ENCODE peak calls at places on chromosome 16, in eight cellular contexts. One of them, this sample, is unnamed.
A peak's percentile ranks its signal among the peaks of the same experiment; 100 is the strongest.

GRCh38 chr16:81457326-81458133 is 12.9 kb downstream of the CMIP start:
- DNase-seq in BJ: peak; percentile 15
- DNase-seq in psoas muscle: peak; percentile 18
- DNase-seq in immature natural killer cell: no peak
- DNase-seq in colonic mucosa: no peak
- DNase-seq in heart right ventricle: no peak
- DNase-seq in mucosa of gallbladder: no peak
- DNase-seq in GM18507: no peak
- DNase-seq in this sample: no peak

GRCh38 chr16:19522369-19523159 is 666 bp upstream of the GDE1 start:
- DNase-seq in BJ: no peak
- DNase-seq in psoas muscle: no peak
- DNase-seq in immature natural killer cell: no peak
- DNase-seq in colonic mucosa: no peak
- DNase-seq in heart right ventricle: no peak
- DNase-seq in mucosa of gallbladder: no peak
- DNase-seq in GM18507: no peak
- DNase-seq in this sample: no peak

GRCh38 chr16:56450275-56450889 is 750 bp downstream of the NUDT21 start:
- DNase-seq in BJ: no peak
- DNase-seq in psoas muscle: no peak
- DNase-seq in immature natural killer cell: no peak
- DNase-seq in colonic mucosa: no peak
- DNase-seq in heart right ventricle: no peak
- DNase-seq in mucosa of gallbladder: no peak
- DNase-seq in GM18507: no peak
- DNase-seq in this sample: no peak

GRCh38 chr16:57623251-57624043 is 5.0 kb upstream of the ADGRG1 start:
- DNase-seq in BJ: no peak
- DNase-seq in psoas muscle: no peak
- DNase-seq in immature natural killer cell: no peak
- DNase-seq in colonic mucosa: peak; percentile 73
- DNase-seq in heart right ventricle: no peak
- DNase-seq in mucosa of gallbladder: peak; percentile 58
- DNase-seq in GM18507: no peak
- DNase-seq in this sample: no peak

GRCh38 chr16:10878644-10879498 is 1.9 kb downstream of the CIITA start:
- DNase-seq in BJ: no peak
- DNase-seq in psoas muscle: peak; percentile 51
- DNase-seq in immature natural killer cell: peak; percentile 55
- DNase-seq in colonic mucosa: peak; percentile 67
- DNase-seq in heart right ventricle: no peak
- DNase-seq in mucosa of gallbladder: peak; percentile 51
- DNase-seq in GM18507: no peak
- DNase-seq in this sample: no peak

GRCh38 chr16:24701521-24701951 is 27.9 kb upstream of the TNRC6A start:
- DNase-seq in BJ: peak; percentile 49
- DNase-seq in psoas muscle: no peak
- DNase-seq in immature natural killer cell: no peak
- DNase-seq in colonic mucosa: no peak
- DNase-seq in heart right ventricle: no peak
- DNase-seq in mucosa of gallbladder: no peak
- DNase-seq in GM18507: no peak
- DNase-seq in this sample: no peak

GRCh38 chr16:5323284-5323683 is 225.7 kb upstream of the EEF2KMT start:
- DNase-seq in BJ: no peak
- DNase-seq in psoas muscle: no peak
- DNase-seq in immature natural killer cell: no peak
- DNase-seq in colonic mucosa: no peak
- DNase-seq in heart right ventricle: no peak
- DNase-seq in mucosa of gallbladder: no peak
- DNase-seq in GM18507: no peak
- DNase-seq in this sample: no peak

GRCh38 chr16:24988593-24989338 is 26.4 kb downstream of the ARHGAP17 start:
- DNase-seq in BJ: peak; percentile 10
- DNase-seq in psoas muscle: no peak
- DNase-seq in immature natural killer cell: no peak
- DNase-seq in colonic mucosa: peak; percentile 86
- DNase-seq in heart right ventricle: peak; percentile 59
- DNase-seq in mucosa of gallbladder: peak; percentile 47
- DNase-seq in GM18507: no peak
- DNase-seq in this sample: no peak

GRCh38 chr16:22659933-22660332 is 149.2 kb downstream of the NPIPB5 start:
- DNase-seq in BJ: no peak
- DNase-seq in psoas muscle: no peak
- DNase-seq in immature natural killer cell: no peak
- DNase-seq in colonic mucosa: peak; percentile 43
- DNase-seq in heart right ventricle: no peak
- DNase-seq in mucosa of gallbladder: no peak
- DNase-seq in GM18507: no peak
- DNase-seq in this sample: no peak

GRCh38 chr16:57530104-57530522 is 6.3 kb downstream of the CCDC102A start:
- DNase-seq in BJ: no peak
- DNase-seq in psoas muscle: no peak
- DNase-seq in immature natural killer cell: peak; percentile 86
- DNase-seq in colonic mucosa: peak; percentile 49
- DNase-seq in heart right ventricle: no peak
- DNase-seq in mucosa of gallbladder: peak; percentile 58
- DNase-seq in GM18507: no peak
- DNase-seq in this sample: no peak

GRCh38 chr16:50627419-50627818 is 53.7 kb downstream of the SNX20 start:
- DNase-seq in BJ: no peak
- DNase-seq in psoas muscle: peak; percentile 38
- DNase-seq in immature natural killer cell: peak; percentile 4
- DNase-seq in colonic mucosa: peak; percentile 35
- DNase-seq in heart right ventricle: peak; percentile 59
- DNase-seq in mucosa of gallbladder: peak; percentile 57
- DNase-seq in GM18507: no peak
- DNase-seq in this sample: no peak

GRCh38 chr16:63578791-63579190 is 1542.6 kb upstream of the CDH8 start:
- DNase-seq in BJ: no peak
- DNase-seq in psoas muscle: no peak
- DNase-seq in immature natural killer cell: no peak
- DNase-seq in colonic mucosa: no peak
- DNase-seq in heart right ventricle: no peak
- DNase-seq in mucosa of gallbladder: no peak
- DNase-seq in GM18507: no peak
- DNase-seq in this sample: no peak

GRCh38 chr16:25151996-25152395 is 40.5 kb downstream of the LCMT1 start:
- DNase-seq in BJ: peak; percentile 65
- DNase-seq in psoas muscle: no peak
- DNase-seq in immature natural killer cell: no peak
- DNase-seq in colonic mucosa: no peak
- DNase-seq in heart right ventricle: no peak
- DNase-seq in mucosa of gallbladder: no peak
- DNase-seq in GM18507: no peak
- DNase-seq in this sample: no peak

GRCh38 chr16:73949574-73950348 is 346.9 kb upstream of the PSMD7 start:
- DNase-seq in BJ: peak; percentile 88
- DNase-seq in psoas muscle: no peak
- DNase-seq in immature natural killer cell: no peak
- DNase-seq in colonic mucosa: no peak
- DNase-seq in heart right ventricle: peak; percentile 7
- DNase-seq in mucosa of gallbladder: peak; percentile 27
- DNase-seq in GM18507: no peak
- DNase-seq in this sample: no peak

GRCh38 chr16:48350716-48351115 is 34.5 kb downstream of the SIAH1 start:
- DNase-seq in BJ: no peak
- DNase-seq in psoas muscle: no peak
- DNase-seq in immature natural killer cell: no peak
- DNase-seq in colonic mucosa: no peak
- DNase-seq in heart right ventricle: no peak
- DNase-seq in mucosa of gallbladder: no peak
- DNase-seq in GM18507: no peak
- DNase-seq in this sample: no peak

GRCh38 chr16:1441391-1441829 is 2.9 kb downstream of the CCDC154 start:
- DNase-seq in BJ: no peak
- DNase-seq in psoas muscle: no peak
- DNase-seq in immature natural killer cell: no peak
- DNase-seq in colonic mucosa: no peak
- DNase-seq in heart right ventricle: no peak
- DNase-seq in mucosa of gallbladder: no peak
- DNase-seq in GM18507: no peak
- DNase-seq in this sample: no peak

GRCh38 chr16:11296706-11297491 is 15.8 kb upstream of the PRM1 start:
- DNase-seq in BJ: no peak
- DNase-seq in psoas muscle: no peak
- DNase-seq in immature natural killer cell: no peak
- DNase-seq in colonic mucosa: no peak
- DNase-seq in heart right ventricle: no peak
- DNase-seq in mucosa of gallbladder: no peak
- DNase-seq in GM18507: no peak
- DNase-seq in this sample: no peak

GRCh38 chr16:55297910-55298175 is 26.2 kb upstream of the IRX6 start:
- DNase-seq in BJ: no peak
- DNase-seq in psoas muscle: no peak
- DNase-seq in immature natural killer cell: no peak
- DNase-seq in colonic mucosa: no peak
- DNase-seq in heart right ventricle: no peak
- DNase-seq in mucosa of gallbladder: no peak
- DNase-seq in GM18507: no peak
- DNase-seq in this sample: no peak

GRCh38 chr16:27429981-27430441 is 28.0 kb downstream of the IL21R start:
- DNase-seq in BJ: no peak
- DNase-seq in psoas muscle: no peak
- DNase-seq in immature natural killer cell: no peak
- DNase-seq in colonic mucosa: peak; percentile 9
- DNase-seq in heart right ventricle: peak; percentile 2
- DNase-seq in mucosa of gallbladder: peak; percentile 6
- DNase-seq in GM18507: no peak
- DNase-seq in this sample: peak; percentile 37

GRCh38 chr16:50120732-50121131 is 32.4 kb upstream of the TENT4B start:
- DNase-seq in BJ: no peak
- DNase-seq in psoas muscle: no peak
- DNase-seq in immature natural killer cell: no peak
- DNase-seq in colonic mucosa: no peak
- DNase-seq in heart right ventricle: no peak
- DNase-seq in mucosa of gallbladder: no peak
- DNase-seq in GM18507: no peak
- DNase-seq in this sample: no peak

GRCh38 chr16:70162041-70162451 is 11.5 kb upstream of the CLEC18C start:
- DNase-seq in BJ: peak; percentile 25
- DNase-seq in psoas muscle: no peak
- DNase-seq in immature natural killer cell: no peak
- DNase-seq in colonic mucosa: no peak
- DNase-seq in heart right ventricle: no peak
- DNase-seq in mucosa of gallbladder: no peak
- DNase-seq in GM18507: no peak
- DNase-seq in this sample: no peak

GRCh38 chr16:85363881-85364280 is 249.2 kb upstream of the GSE1 start:
- DNase-seq in BJ: no peak
- DNase-seq in psoas muscle: no peak
- DNase-seq in immature natural killer cell: no peak
- DNase-seq in colonic mucosa: no peak
- DNase-seq in heart right ventricle: no peak
- DNase-seq in mucosa of gallbladder: no peak
- DNase-seq in GM18507: no peak
- DNase-seq in this sample: no peak

GRCh38 chr16:67949645-67950044 is 5.7 kb upstream of the LCAT start:
- DNase-seq in BJ: no peak
- DNase-seq in psoas muscle: no peak
- DNase-seq in immature natural killer cell: no peak
- DNase-seq in colonic mucosa: no peak
- DNase-seq in heart right ventricle: no peak
- DNase-seq in mucosa of gallbladder: no peak
- DNase-seq in GM18507: no peak
- DNase-seq in this sample: no peak

GRCh38 chr16:74448990-74449389 is 27.7 kb upstream of the CLEC18B start:
- DNase-seq in BJ: peak; percentile 89
- DNase-seq in psoas muscle: peak; percentile 50
- DNase-seq in immature natural killer cell: no peak
- DNase-seq in colonic mucosa: peak; percentile 75
- DNase-seq in heart right ventricle: peak; percentile 89
- DNase-seq in mucosa of gallbladder: peak; percentile 81
- DNase-seq in GM18507: no peak
- DNase-seq in this sample: no peak

GRCh38 chr16:85457366-85457765 is 155.8 kb upstream of the GSE1 start:
- DNase-seq in BJ: no peak
- DNase-seq in psoas muscle: no peak
- DNase-seq in immature natural killer cell: no peak
- DNase-seq in colonic mucosa: no peak
- DNase-seq in heart right ventricle: no peak
- DNase-seq in mucosa of gallbladder: no peak
- DNase-seq in GM18507: no peak
- DNase-seq in this sample: no peak

GRCh38 chr16:28321700-28322411 is 29.5 kb downstream of the SBK1 start:
- DNase-seq in BJ: no peak
- DNase-seq in psoas muscle: no peak
- DNase-seq in immature natural killer cell: peak; percentile 41
- DNase-seq in colonic mucosa: peak; percentile 32
- DNase-seq in heart right ventricle: no peak
- DNase-seq in mucosa of gallbladder: no peak
- DNase-seq in GM18507: peak; percentile 33
- DNase-seq in this sample: no peak

GRCh38 chr16:15034266-15035162 is 21.4 kb downstream of the NTAN1 start:
- DNase-seq in BJ: no peak
- DNase-seq in psoas muscle: no peak
- DNase-seq in immature natural killer cell: no peak
- DNase-seq in colonic mucosa: no peak
- DNase-seq in heart right ventricle: no peak
- DNase-seq in mucosa of gallbladder: no peak
- DNase-seq in GM18507: no peak
- DNase-seq in this sample: no peak

GRCh38 chr16:23302045-23302956 is at the start of gene SCNN1B:
- DNase-seq in BJ: no peak
- DNase-seq in psoas muscle: no peak
- DNase-seq in immature natural killer cell: no peak
- DNase-seq in colonic mucosa: peak; percentile 66
- DNase-seq in heart right ventricle: no peak
- DNase-seq in mucosa of gallbladder: no peak
- DNase-seq in GM18507: no peak
- DNase-seq in this sample: no peak

GRCh38 chr16:57539072-57539796 is 2.9 kb upstream of the CCDC102A start:
- DNase-seq in BJ: no peak
- DNase-seq in psoas muscle: no peak
- DNase-seq in immature natural killer cell: peak; percentile 32
- DNase-seq in colonic mucosa: peak; percentile 9
- DNase-seq in heart right ventricle: peak; percentile 1
- DNase-seq in mucosa of gallbladder: no peak
- DNase-seq in GM18507: no peak
- DNase-seq in this sample: peak; percentile 9

GRCh38 chr16:20740007-20740883 is 1.4 kb downstream of the THUMPD1 start:
- DNase-seq in BJ: no peak
- DNase-seq in psoas muscle: no peak
- DNase-seq in immature natural killer cell: no peak
- DNase-seq in colonic mucosa: peak; percentile 33
- DNase-seq in heart right ventricle: no peak
- DNase-seq in mucosa of gallbladder: no peak
- DNase-seq in GM18507: no peak
- DNase-seq in this sample: no peak

GRCh38 chr16:13999071-13999894 is 71.8 kb upstream of the MRTFB start:
- DNase-seq in BJ: no peak
- DNase-seq in psoas muscle: no peak
- DNase-seq in immature natural killer cell: no peak
- DNase-seq in colonic mucosa: no peak
- DNase-seq in heart right ventricle: no peak
- DNase-seq in mucosa of gallbladder: no peak
- DNase-seq in GM18507: no peak
- DNase-seq in this sample: no peak

GRCh38 chr16:47581114-47581513 is 120.0 kb downstream of the PHKB start:
- DNase-seq in BJ: no peak
- DNase-seq in psoas muscle: no peak
- DNase-seq in immature natural killer cell: no peak
- DNase-seq in colonic mucosa: no peak
- DNase-seq in heart right ventricle: no peak
- DNase-seq in mucosa of gallbladder: no peak
- DNase-seq in GM18507: no peak
- DNase-seq in this sample: no peak

GRCh38 chr16:84482001-84482891 is 22.2 kb downstream of the MEAK7 start:
- DNase-seq in BJ: no peak
- DNase-seq in psoas muscle: no peak
- DNase-seq in immature natural killer cell: no peak
- DNase-seq in colonic mucosa: peak; percentile 15
- DNase-seq in heart right ventricle: no peak
- DNase-seq in mucosa of gallbladder: no peak
- DNase-seq in GM18507: no peak
- DNase-seq in this sample: no peak

GRCh38 chr16:8577678-8578304 is 12.5 kb downstream of the TMEM114 start:
- DNase-seq in BJ: no peak
- DNase-seq in psoas muscle: no peak
- DNase-seq in immature natural killer cell: no peak
- DNase-seq in colonic mucosa: no peak
- DNase-seq in heart right ventricle: no peak
- DNase-seq in mucosa of gallbladder: no peak
- DNase-seq in GM18507: no peak
- DNase-seq in this sample: no peak

This sample was measured in mesothelial cell of epicardium.